ENCODE peak calls at places on chromosome 15, in five cellular contexts. X is H54, H is anterior cingulate cortex, U is AG10803, B is right lobe of liver. P is an unnamed sample.

GRCh38 chr15:58517252-58517681 is 85.5 kb downstream of the LIPC start:
- DNase-seq in U (no peak), X (no peak), H (no peak), B (no peak), P (no peak)

GRCh38 chr15:36484038-36484778 is 95.2 kb upstream of the CDIN1 start:
- DNase-seq in H (no peak), B (no peak), U (no peak), X (no peak), P (no peak)

GRCh38 chr15:90219421-90220141 is 14.2 kb downstream of the CIB1 start:
- DNase-seq in U (no peak), B (peak; percentile 42), X (no peak), H (no peak), P (no peak)

GRCh38 chr15:63372018-63372705 is 9.5 kb downstream of the CA12 start:
- DNase-seq in H (peak; percentile 14), U (peak; percentile 98), B (no peak), X (peak; percentile 79), P (peak; percentile 91)

GRCh38 chr15:62625421-62626033 is 417.0 kb upstream of the TPM1 start:
- DNase-seq in B (no peak), X (no peak), U (peak; percentile 98), H (peak; percentile 15), P (no peak)

GRCh38 chr15:89569090-89569745 is 6.1 kb upstream of the TICRR start:
- DNase-seq in H (no peak), U (no peak), X (no peak), B (no peak), P (no peak)

GRCh38 chr15:52702390-52702789 is 23.2 kb upstream of the ATOSA start:
- DNase-seq in H (no peak), U (no peak), B (no peak), X (no peak), P (no peak)

GRCh38 chr15:26929588-26929987 is 41.4 kb upstream of the GABRG3 start:
- DNase-seq in B (no peak), H (no peak), X (no peak), U (no peak), P (no peak)

GRCh38 chr15:69082041-69082502 is 67.6 kb downstream of the NOX5 start:
- DNase-seq in B (no peak), H (no peak), X (no peak), U (peak; percentile 38), P (no peak)

GRCh38 chr15:50241684-50242450 is 23.7 kb downstream of the HDC start:
- DNase-seq in X (no peak), H (no peak), U (peak; percentile 58), B (no peak), P (no peak)

GRCh38 chr15:50003786-50004334 is 115.2 kb downstream of the ATP8B4 start:
- DNase-seq in X (peak; percentile 30), U (peak; percentile 91), H (peak; percentile 71), B (peak; percentile 80), P (peak; percentile 4)

GRCh38 chr15:47991376-47991775 is 129.4 kb upstream of the SLC24A5 start:
- DNase-seq in B (no peak), X (no peak), U (no peak), H (no peak), P (no peak)

GRCh38 chr15:90294601-90295269 is 29.3 kb downstream of the NGRN start:
- DNase-seq in X (no peak), H (no peak), B (no peak), U (no peak), P (no peak)

GRCh38 chr15:40100947-40101905 is 7.5 kb downstream of the BMF start:
- DNase-seq in H (no peak), X (no peak), U (no peak), B (no peak), P (no peak)

GRCh38 chr15:97652700-97653167 is 307.8 kb upstream of the ARRDC4 start:
- DNase-seq in X (no peak), H (no peak), U (no peak), B (no peak), P (no peak)

GRCh38 chr15:72983812-72984211 is 68.5 kb upstream of the NEO1 start:
- DNase-seq in B (no peak), H (no peak), X (no peak), U (no peak), P (no peak)

GRCh38 chr15:61830536-61831330 is 229.5 kb downstream of the VPS13C start:
- DNase-seq in B (no peak), H (no peak), U (no peak), X (no peak), P (no peak)

GRCh38 chr15:98951004-98951403 is 56.6 kb downstream of the PGPEP1L start:
- DNase-seq in B (no peak), U (no peak), H (no peak), X (no peak), P (no peak)

GRCh38 chr15:69760890-69761568 is 308.4 kb downstream of the RPLP1 start:
- DNase-seq in U (peak; percentile 99), X (peak; percentile 39), B (no peak), H (peak; percentile 6), P (peak; percentile 77)

GRCh38 chr15:31264534-31265089 is 62.0 kb upstream of the KLF13 start:
- DNase-seq in B (no peak), H (no peak), U (no peak), X (no peak), P (no peak)

GRCh38 chr15:75416584-75416983 is 34.9 kb downstream of the SIN3A start:
- DNase-seq in H (no peak), U (no peak), X (no peak), B (no peak), P (no peak)

GRCh38 chr15:69610264-69610663 is 157.6 kb downstream of the RPLP1 start:
- DNase-seq in H (no peak), B (no peak), X (no peak), U (no peak), P (no peak)

GRCh38 chr15:88803241-88803919 is at the start of gene ACAN:
- DNase-seq in U (no peak), X (no peak), H (no peak), B (no peak), P (no peak)

GRCh38 chr15:70775160-70775559 is 11.8 kb upstream of the UACA start:
- DNase-seq in X (peak; percentile 34), U (peak; percentile 87), B (no peak), H (no peak), P (no peak)

GRCh38 chr15:93520206-93520605 is 431.2 kb upstream of the RGMA start:
- DNase-seq in X (no peak), B (no peak), H (no peak), U (no peak), P (no peak)

GRCh38 chr15:60901647-60902046 is 327.5 kb downstream of the RORA start:
- DNase-seq in U (peak; percentile 3), H (no peak), B (no peak), X (no peak), P (no peak)

GRCh38 chr15:84761534-84762190 is 13.3 kb downstream of the ZNF592 start:
- DNase-seq in X (no peak), B (no peak), H (no peak), U (no peak), P (no peak)

GRCh38 chr15:42324308-42324707 is 35.0 kb upstream of the CAPN3 start:
- DNase-seq in X (no peak), B (no peak), U (no peak), H (no peak), P (no peak)

GRCh38 chr15:77905301-77905920 is 172.1 kb downstream of the TBC1D2B start:
- DNase-seq in U (no peak), B (no peak), X (no peak), H (no peak), P (no peak)

GRCh38 chr15:45179221-45179985 is 8.4 kb downstream of the SHF start:
- DNase-seq in X (no peak), B (no peak), H (no peak), U (peak; percentile 17), P (no peak)

GRCh38 chr15:44094776-44095175 is 100.3 kb downstream of the FRMD5 start:
- DNase-seq in X (peak; percentile 32), B (no peak), U (no peak), H (no peak), P (no peak)

GRCh38 chr15:52183562-52184173 is 7.5 kb downstream of the GNB5 start:
- DNase-seq in B (no peak), U (peak; percentile 36), H (no peak), X (no peak), P (no peak)

GRCh38 chr15:41494190-41494921 is 682 bp downstream of the ITPKA start:
- DNase-seq in H (no peak), U (no peak), X (no peak), B (peak; percentile 42), P (no peak)

GRCh38 chr15:53978248-53978906 is at the start of gene UNC13C:
- DNase-seq in U (no peak), X (no peak), B (peak; percentile 19), H (peak; percentile 55), P (no peak)

GRCh38 chr15:99433026-99433756 is 132.6 kb upstream of the MEF2A start:
- DNase-seq in B (no peak), U (no peak), X (no peak), H (no peak), P (no peak)